ENCODE peak calls at places on chromosomes 6 and 20, in four cellular contexts. B is SK-N-SH; E is CD4-positive, CD25-positive, alpha-beta regulatory T cell; V is left ventricle myocardium inferior. H is an unnamed sample.

GRCh38 chr6:134299236-134299635 is 18.7 kb downstream of the SGK1 start:
- DNase-seq in B (no peak), E (no peak), V (no peak), H (no peak)

GRCh38 chr20:63518351-63518861 is 2.2 kb upstream of the PPDPF start:
- DNase-seq in B (peak; percentile 70), V (no peak), E (no peak), H (no peak)

GRCh38 chr20:25695532-25696383 is 895 bp downstream of the ZNF337 start:
- DNase-seq in V (no peak), B (no peak), E (no peak), H (no peak)

GRCh38 chr20:60026010-60026409 is 67.8 kb downstream of the CDH26 start:
- DNase-seq in B (no peak), V (no peak), E (no peak), H (no peak)

GRCh38 chr6:87473419-87473903 is 687 bp downstream of the SLC35A1 start:
- DNase-seq in B (no peak), V (no peak), E (no peak), H (peak; percentile 7)

GRCh38 chr6:21022343-21023107 is 488.3 kb downstream of the CDKAL1 start:
- DNase-seq in V (no peak), E (no peak), B (no peak), H (no peak)

GRCh38 chr6:35919827-35920751 is 809 bp downstream of the SRPK1 start:
- DNase-seq in E (peak; percentile 30), B (peak; percentile 56), V (no peak), H (no peak)

GRCh38 chr20:36154696-36155628 is at the start of gene EPB41L1:
- DNase-seq in B (peak; percentile 73), V (no peak), E (no peak), H (no peak)

GRCh38 chr6:35474978-35475570 is 6.9 kb downstream of the RPL10A start:
- DNase-seq in E (no peak), B (no peak), V (no peak), H (no peak)

GRCh38 chr6:6875818-6876470 is 231.8 kb upstream of the RREB1 start:
- DNase-seq in V (no peak), B (no peak), E (no peak), H (peak; percentile 89)

GRCh38 chr6:53648571-53648970 is 17.0 kb downstream of the KLHL31 start:
- DNase-seq in B (no peak), V (no peak), E (no peak), H (no peak)

GRCh38 chr20:12012241-12013222 is 94.8 kb downstream of the BTBD3 start:
- DNase-seq in E (no peak), V (no peak), B (peak; percentile 54), H (no peak)

GRCh38 chr6:108277831-108278230 is 17.0 kb upstream of the SNX3 start:
- DNase-seq in E (no peak), B (no peak), V (no peak), H (no peak)

GRCh38 chr6:129490551-129491245 is 219.3 kb downstream of the ARHGAP18 start:
- DNase-seq in V (no peak), B (no peak), E (peak; percentile 58), H (peak; percentile 91)

GRCh38 chr20:50321797-50322480 is 131.3 kb downstream of the CEBPB start:
- DNase-seq in B (peak; percentile 12), E (no peak), V (no peak), H (no peak)

GRCh38 chr6:31058128-31058894 is 48.0 kb downstream of the MUC22 start:
- DNase-seq in E (no peak), B (peak; percentile 42), V (no peak), H (peak; percentile 71)

GRCh38 chr20:44089987-44090674 is 96.9 kb downstream of the JPH2 start:
- DNase-seq in V (no peak), B (no peak), E (no peak), H (no peak)

GRCh38 chr20:4546342-4546741 is 175.4 kb upstream of the PRND start:
- DNase-seq in E (no peak), B (no peak), V (no peak), H (no peak)

GRCh38 chr6:6319947-6320811 is at the start of gene F13A1:
- DNase-seq in B (no peak), V (peak; percentile 32), E (no peak), H (no peak)

GRCh38 chr6:31307669-31308049 is 35.8 kb upstream of the HLA-C start:
- DNase-seq in E (no peak), B (no peak), V (no peak), H (no peak)

GRCh38 chr20:64245746-64246595 is 9.6 kb upstream of the PCMTD2 start:
- DNase-seq in V (no peak), E (no peak), B (peak; percentile 11), H (no peak)

GRCh38 chr6:30814137-30815084 is 69.9 kb upstream of the DDR1 start:
- DNase-seq in E (no peak), V (no peak), B (no peak), H (no peak)

GRCh38 chr6:34511923-34512737 is 44.0 kb downstream of the SPDEF start:
- DNase-seq in B (no peak), V (peak; percentile 7), E (no peak), H (no peak)

GRCh38 chr6:2714359-2714895 is 36.3 kb downstream of the MYLK4 start:
- DNase-seq in E (no peak), B (no peak), V (no peak), H (peak; percentile 73)

GRCh38 chr20:1651268-1651667 is 6.3 kb downstream of the SIRPG start:
- DNase-seq in B (no peak), E (no peak), V (no peak), H (no peak)

GRCh38 chr6:169891421-169891820 is 140.0 kb downstream of the ERMARD start:
- DNase-seq in V (no peak), E (no peak), B (no peak), H (no peak)

GRCh38 chr6:124913056-124913455 is 49.2 kb upstream of the RNF217 start:
- DNase-seq in E (no peak), B (no peak), V (no peak), H (no peak)

GRCh38 chr6:24245275-24245674 is 112.6 kb downstream of the DCDC2 start:
- DNase-seq in B (no peak), E (no peak), V (no peak), H (no peak)

GRCh38 chr6:4589295-4589694 is 186.9 kb upstream of the CDYL start:
- DNase-seq in B (no peak), V (no peak), E (no peak), H (no peak)

GRCh38 chr6:147530132-147531060 is 21.9 kb downstream of the SAMD5 start:
- DNase-seq in E (no peak), B (no peak), V (no peak), H (no peak)

GRCh38 chr6:2448826-2449571 is 203.6 kb upstream of the GMDS start:
- DNase-seq in B (peak; percentile 69), E (no peak), V (no peak), H (peak; percentile 61)

GRCh38 chr6:66662196-66662595 is 955.2 kb upstream of the EYS start:
- DNase-seq in B (peak; percentile 33), E (no peak), V (no peak), H (no peak)

GRCh38 chr20:24469116-24470030 is at the start of gene SYNDIG1:
- DNase-seq in E (no peak), V (peak; percentile 35), B (peak; percentile 39), H (no peak)

GRCh38 chr20:24470782-24471582 is 1.6 kb downstream of the SYNDIG1 start:
- DNase-seq in B (no peak), V (no peak), E (no peak), H (no peak)

GRCh38 chr20:24472426-24472825 is 3.0 kb downstream of the SYNDIG1 start:
- DNase-seq in V (no peak), E (no peak), B (no peak), H (no peak)

GRCh38 chr20:24468401-24469115 is 871 bp upstream of the SYNDIG1 start:
- DNase-seq in E (no peak), B (no peak), V (no peak), H (no peak)

DNA sequence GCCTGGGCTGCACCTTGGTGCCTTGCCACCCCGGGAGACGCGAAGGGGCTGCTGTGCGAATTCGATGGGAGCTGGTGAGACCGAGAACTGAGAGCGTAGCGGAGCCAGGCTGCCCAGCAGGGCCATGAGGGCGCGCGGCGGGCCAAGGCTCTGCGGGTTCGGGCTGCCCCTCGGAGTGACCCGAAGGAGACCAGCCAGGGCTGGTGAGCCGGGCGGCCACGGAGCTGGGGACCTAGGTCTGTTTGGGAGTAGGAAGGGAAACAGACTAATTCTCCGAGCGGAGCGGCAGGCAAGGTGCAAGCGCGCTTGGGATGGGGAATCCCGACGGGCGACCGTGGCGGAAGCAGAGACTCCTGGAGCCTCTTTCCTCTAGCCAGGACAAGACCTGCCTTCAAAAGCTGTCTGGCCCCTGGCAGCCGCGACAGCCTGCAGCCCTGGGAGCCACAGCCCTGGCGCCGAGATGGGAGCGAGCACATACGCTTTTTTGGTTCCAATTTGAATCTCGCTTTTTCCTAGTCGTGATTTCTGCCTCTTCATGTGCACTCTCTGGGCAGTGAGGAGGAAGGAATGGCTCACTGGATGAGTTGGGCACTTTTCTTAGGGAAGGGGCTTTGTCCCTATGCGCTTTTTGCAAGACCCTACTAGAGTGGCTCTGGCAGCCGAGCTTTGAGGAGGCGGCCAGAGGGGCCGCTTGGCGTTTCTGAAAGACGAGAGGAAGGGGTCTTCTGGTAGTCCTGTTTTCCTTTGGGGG is 777 bp downstream of the SYNDIG1 start:
- DNase-seq in E (no peak), V (no peak), B (peak; percentile 33), H (no peak)
- H3K4me3 ChIP-seq in E (no peak overlapping the region), V (peak overlapping the region; percentile 71), B (no peak overlapping the region), H (peak overlapping the region; percentile 50)

DNA sequence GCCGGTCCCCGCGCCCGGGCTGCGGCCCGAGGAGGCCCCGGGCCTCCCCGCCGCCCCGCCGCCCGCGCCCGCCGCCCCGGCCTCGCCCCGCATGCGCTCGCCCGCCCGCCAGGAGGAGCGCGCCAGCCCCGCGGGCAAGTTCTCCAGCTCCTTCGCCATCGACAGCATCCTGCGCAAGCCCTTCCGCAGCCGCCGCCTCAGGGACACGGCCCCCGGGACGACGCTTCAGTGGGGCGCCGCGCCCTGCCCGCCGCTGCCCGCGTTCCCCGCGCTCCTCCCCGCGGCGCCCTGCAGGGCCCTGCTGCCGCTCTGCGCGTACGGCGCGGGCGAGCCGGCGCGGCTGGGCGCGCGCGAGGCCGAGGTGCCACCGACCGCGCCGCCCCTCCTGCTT is 1.5 kb downstream of the FOXQ1 start:
- DNase-seq in B (no peak), E (no peak), V (no peak), H (no peak)
- H3K4me3 ChIP-seq in B (no peak overlapping the region), E (no peak overlapping the region), V (no peak overlapping the region), H (peak overlapping the region; percentile 45)

GRCh38 chr6:75076009-75076408 is 129.8 kb downstream of the COL12A1 start:
- DNase-seq in B (no peak), E (no peak), V (no peak), H (no peak)
- H3K4me3 ChIP-seq in B (no peak overlapping the region), E (no peak overlapping the region), V (no peak overlapping the region), H (no peak overlapping the region)

GRCh38 chr6:37516920-37517405 is 17.3 kb upstream of the CCDC167 start:
- DNase-seq in B (peak; percentile 51), V (no peak), E (no peak), H (no peak)

GRCh38 chr6:37514840-37515239 is 15.1 kb upstream of the CCDC167 start:
- DNase-seq in V (no peak), E (no peak), B (no peak), H (no peak)

GRCh38 chr6:37514377-37514776 is 14.7 kb upstream of the CCDC167 start:
- DNase-seq in V (no peak), B (no peak), E (no peak), H (no peak)

GRCh38 chr6:37516076-37516919 is 16.6 kb upstream of the CCDC167 start:
- DNase-seq in B (peak; percentile 79), E (peak; percentile 91), V (peak; percentile 31), H (no peak)

DNA sequence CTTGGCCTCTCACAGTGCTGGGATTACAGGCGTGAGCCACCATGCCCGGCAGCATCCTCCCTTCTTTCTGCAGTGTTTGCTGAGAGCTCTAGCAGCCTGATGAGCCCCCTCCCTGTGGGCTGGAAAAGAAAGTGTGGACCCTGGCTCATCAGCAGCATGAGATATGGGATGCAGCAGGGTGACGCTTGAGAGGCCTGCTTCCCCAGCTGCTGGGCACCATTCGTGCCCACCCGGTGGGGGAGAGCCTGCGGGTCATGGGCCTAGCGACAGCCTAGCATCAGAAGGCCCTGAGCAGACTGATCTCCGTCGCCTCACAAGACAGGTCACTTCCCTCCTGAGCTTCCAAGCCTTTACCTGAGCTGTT is 16.0 kb upstream of the CCDC167 start:
- DNase-seq in V (no peak), E (no peak), B (peak; percentile 67), H (no peak)
- H3K4me3 ChIP-seq in V (no peak overlapping the region), E (peak overlapping the region; percentile 85), B (no peak overlapping the region), H (no peak overlapping the region)

H was measured in AG09309.